ENCODE peak calls at places on chromosomes 2 and 18, in seven cellular contexts. One of them, this sample, is unnamed.

GRCh38 chr2:63792523-63792922 is 49.2 kb upstream of the UGP2 start:
- DNase-seq in NCI-H460: no peak
- DNase-seq in T follicular helper cell: no peak
- DNase-seq in NCI-H345: no peak
- DNase-seq in IMR-90: peak
- DNase-seq in adrenal gland: no peak
- DNase-seq in fibroblast of the conjunctiva: peak
- DNase-seq in this sample: peak

GRCh38 chr18:79947054-79947755 is 4.2 kb downstream of the SLC66A2 start:
- DNase-seq in T follicular helper cell: no peak
- DNase-seq in NCI-H345: no peak
- DNase-seq in NCI-H460: peak
- DNase-seq in adrenal gland: no peak
- DNase-seq in IMR-90: peak
- DNase-seq in fibroblast of the conjunctiva: no peak
- DNase-seq in this sample: peak

GRCh38 chr2:102619414-102620319 is at the start of gene SLC9A2:
- DNase-seq in NCI-H345: peak
- DNase-seq in T follicular helper cell: no peak
- DNase-seq in adrenal gland: peak
- DNase-seq in NCI-H460: no peak
- DNase-seq in fibroblast of the conjunctiva: no peak
- DNase-seq in IMR-90: no peak
- DNase-seq in this sample: peak

GRCh38 chr2:227450196-227450851 is 21.6 kb upstream of the AGFG1 start:
- DNase-seq in adrenal gland: no peak
- DNase-seq in fibroblast of the conjunctiva: no peak
- DNase-seq in T follicular helper cell: no peak
- DNase-seq in NCI-H345: no peak
- DNase-seq in IMR-90: no peak
- DNase-seq in NCI-H460: no peak
- DNase-seq in this sample: no peak

GRCh38 chr2:205705511-205706397 is 23.5 kb downstream of the NRP2 start:
- DNase-seq in fibroblast of the conjunctiva: no peak
- DNase-seq in IMR-90: no peak
- DNase-seq in NCI-H460: no peak
- DNase-seq in adrenal gland: no peak
- DNase-seq in T follicular helper cell: no peak
- DNase-seq in NCI-H345: no peak
- DNase-seq in this sample: no peak

GRCh38 chr2:233051241-233052149 is 8.6 kb upstream of the INPP5D start:
- DNase-seq in fibroblast of the conjunctiva: peak
- DNase-seq in adrenal gland: peak
- DNase-seq in NCI-H345: no peak
- DNase-seq in NCI-H460: no peak
- DNase-seq in IMR-90: peak
- DNase-seq in T follicular helper cell: no peak
- DNase-seq in this sample: peak

GRCh38 chr2:172680595-172681176 is 55.0 kb upstream of the RAPGEF4 start:
- DNase-seq in adrenal gland: no peak
- DNase-seq in NCI-H345: peak
- DNase-seq in IMR-90: no peak
- DNase-seq in NCI-H460: no peak
- DNase-seq in fibroblast of the conjunctiva: no peak
- DNase-seq in T follicular helper cell: no peak
- DNase-seq in this sample: no peak

GRCh38 chr18:48222118-48222517 is 187.1 kb downstream of the ZBTB7C start:
- DNase-seq in fibroblast of the conjunctiva: peak
- DNase-seq in T follicular helper cell: no peak
- DNase-seq in adrenal gland: peak
- DNase-seq in NCI-H460: peak
- DNase-seq in IMR-90: no peak
- DNase-seq in NCI-H345: peak
- DNase-seq in this sample: no peak

GRCh38 chr2:241312082-241312481 is 3.4 kb downstream of the HDLBP start:
- DNase-seq in adrenal gland: no peak
- DNase-seq in fibroblast of the conjunctiva: peak
- DNase-seq in IMR-90: peak
- DNase-seq in NCI-H345: no peak
- DNase-seq in T follicular helper cell: no peak
- DNase-seq in NCI-H460: no peak
- DNase-seq in this sample: no peak

GRCh38 chr2:19282305-19282704 is 76.1 kb downstream of the OSR1 start:
- DNase-seq in adrenal gland: no peak
- DNase-seq in NCI-H345: no peak
- DNase-seq in T follicular helper cell: no peak
- DNase-seq in NCI-H460: no peak
- DNase-seq in IMR-90: no peak
- DNase-seq in fibroblast of the conjunctiva: no peak
- DNase-seq in this sample: no peak

GRCh38 chr2:225091336-225091735 is 49.1 kb upstream of the DOCK10 start:
- DNase-seq in adrenal gland: no peak
- DNase-seq in T follicular helper cell: no peak
- DNase-seq in NCI-H345: no peak
- DNase-seq in IMR-90: peak
- DNase-seq in fibroblast of the conjunctiva: peak
- DNase-seq in NCI-H460: peak
- DNase-seq in this sample: peak

GRCh38 chr18:49558356-49558755 is 3.5 kb upstream of the LIPG start:
- DNase-seq in adrenal gland: no peak
- DNase-seq in fibroblast of the conjunctiva: no peak
- DNase-seq in NCI-H460: no peak
- DNase-seq in IMR-90: no peak
- DNase-seq in NCI-H345: no peak
- DNase-seq in T follicular helper cell: no peak
- DNase-seq in this sample: no peak

GRCh38 chr2:59996830-59997229 is 556.6 kb downstream of the BCL11A start:
- DNase-seq in NCI-H460: no peak
- DNase-seq in fibroblast of the conjunctiva: no peak
- DNase-seq in adrenal gland: no peak
- DNase-seq in IMR-90: no peak
- DNase-seq in T follicular helper cell: no peak
- DNase-seq in NCI-H345: no peak
- DNase-seq in this sample: no peak

GRCh38 chr2:232321156-232321816 is 57.3 kb upstream of the ALPP start:
- DNase-seq in fibroblast of the conjunctiva: no peak
- DNase-seq in IMR-90: no peak
- DNase-seq in T follicular helper cell: peak
- DNase-seq in NCI-H345: no peak
- DNase-seq in adrenal gland: no peak
- DNase-seq in NCI-H460: no peak
- DNase-seq in this sample: no peak

GRCh38 chr2:33202641-33203345 is 256.0 kb downstream of the LTBP1 start:
- DNase-seq in T follicular helper cell: no peak
- DNase-seq in NCI-H345: no peak
- DNase-seq in NCI-H460: no peak
- DNase-seq in fibroblast of the conjunctiva: no peak
- DNase-seq in IMR-90: no peak
- DNase-seq in adrenal gland: no peak
- DNase-seq in this sample: no peak

GRCh38 chr2:3517948-3518495 is 1.3 kb downstream of the ADI1 start:
- DNase-seq in adrenal gland: no peak
- DNase-seq in T follicular helper cell: no peak
- DNase-seq in NCI-H345: no peak
- DNase-seq in fibroblast of the conjunctiva: no peak
- DNase-seq in IMR-90: no peak
- DNase-seq in NCI-H460: no peak
- DNase-seq in this sample: no peak

GRCh38 chr2:210660-211059 is 53.2 kb downstream of the SH3YL1 start:
- DNase-seq in NCI-H345: no peak
- DNase-seq in IMR-90: peak
- DNase-seq in fibroblast of the conjunctiva: no peak
- DNase-seq in T follicular helper cell: no peak
- DNase-seq in adrenal gland: no peak
- DNase-seq in NCI-H460: no peak
- DNase-seq in this sample: no peak

GRCh38 chr2:58921676-58922075 is 680.6 kb upstream of the FANCL start:
- DNase-seq in fibroblast of the conjunctiva: no peak
- DNase-seq in adrenal gland: no peak
- DNase-seq in IMR-90: peak
- DNase-seq in NCI-H345: no peak
- DNase-seq in T follicular helper cell: no peak
- DNase-seq in NCI-H460: no peak
- DNase-seq in this sample: no peak

GRCh38 chr2:55415300-55415699 is 4.4 kb downstream of the CCDC88A start:
- DNase-seq in adrenal gland: no peak
- DNase-seq in NCI-H460: no peak
- DNase-seq in T follicular helper cell: no peak
- DNase-seq in NCI-H345: no peak
- DNase-seq in IMR-90: no peak
- DNase-seq in fibroblast of the conjunctiva: no peak
- DNase-seq in this sample: no peak

GRCh38 chr18:2547477-2548087 is 23.7 kb downstream of the METTL4 start:
- DNase-seq in IMR-90: peak
- DNase-seq in fibroblast of the conjunctiva: peak
- DNase-seq in NCI-H460: peak
- DNase-seq in adrenal gland: no peak
- DNase-seq in NCI-H345: peak
- DNase-seq in T follicular helper cell: no peak
- DNase-seq in this sample: peak

GRCh38 chr2:179612591-179613298 is 248.7 kb downstream of the ZNF385B start:
- DNase-seq in T follicular helper cell: no peak
- DNase-seq in IMR-90: no peak
- DNase-seq in fibroblast of the conjunctiva: no peak
- DNase-seq in adrenal gland: no peak
- DNase-seq in NCI-H460: no peak
- DNase-seq in NCI-H345: no peak
- DNase-seq in this sample: no peak

GRCh38 chr2:19102696-19103403 is 255.6 kb downstream of the OSR1 start:
- DNase-seq in adrenal gland: no peak
- DNase-seq in NCI-H345: no peak
- DNase-seq in T follicular helper cell: no peak
- DNase-seq in fibroblast of the conjunctiva: no peak
- DNase-seq in NCI-H460: no peak
- DNase-seq in IMR-90: peak
- DNase-seq in this sample: no peak

GRCh38 chr2:147792966-147793617 is 51.7 kb upstream of the ACVR2A start:
- DNase-seq in T follicular helper cell: no peak
- DNase-seq in NCI-H460: no peak
- DNase-seq in adrenal gland: no peak
- DNase-seq in IMR-90: peak
- DNase-seq in NCI-H345: no peak
- DNase-seq in fibroblast of the conjunctiva: no peak
- DNase-seq in this sample: no peak

GRCh38 chr2:65662654-65663432 is 230.4 kb upstream of the SPRED2 start:
- DNase-seq in IMR-90: peak
- DNase-seq in fibroblast of the conjunctiva: no peak
- DNase-seq in NCI-H345: no peak
- DNase-seq in NCI-H460: no peak
- DNase-seq in adrenal gland: no peak
- DNase-seq in T follicular helper cell: no peak
- DNase-seq in this sample: peak

GRCh38 chr18:3321133-3321812 is 59.3 kb downstream of the MYL12B start:
- DNase-seq in NCI-H460: peak
- DNase-seq in NCI-H345: no peak
- DNase-seq in T follicular helper cell: no peak
- DNase-seq in fibroblast of the conjunctiva: peak
- DNase-seq in adrenal gland: peak
- DNase-seq in IMR-90: peak
- DNase-seq in this sample: no peak

GRCh38 chr2:714005-714741 is 37.0 kb upstream of the TMEM18 start:
- DNase-seq in T follicular helper cell: no peak
- DNase-seq in fibroblast of the conjunctiva: peak
- DNase-seq in NCI-H460: peak
- DNase-seq in IMR-90: peak
- DNase-seq in NCI-H345: peak
- DNase-seq in adrenal gland: peak
- DNase-seq in this sample: peak

GRCh38 chr2:232687382-232688160 is 9.6 kb upstream of the GIGYF2 start:
- DNase-seq in fibroblast of the conjunctiva: no peak
- DNase-seq in NCI-H460: no peak
- DNase-seq in T follicular helper cell: no peak
- DNase-seq in NCI-H345: no peak
- DNase-seq in IMR-90: no peak
- DNase-seq in adrenal gland: no peak
- DNase-seq in this sample: no peak

GRCh38 chr2:194735837-194736542 is 921.0 kb upstream of the SLC39A10 start:
- DNase-seq in IMR-90: no peak
- DNase-seq in adrenal gland: no peak
- DNase-seq in T follicular helper cell: no peak
- DNase-seq in fibroblast of the conjunctiva: no peak
- DNase-seq in NCI-H345: no peak
- DNase-seq in NCI-H460: no peak
- DNase-seq in this sample: no peak

GRCh38 chr2:127423476-127423840 is 5.2 kb downstream of the PROC start:
- DNase-seq in adrenal gland: no peak
- DNase-seq in T follicular helper cell: no peak
- DNase-seq in IMR-90: no peak
- DNase-seq in fibroblast of the conjunctiva: no peak
- DNase-seq in NCI-H345: peak
- DNase-seq in NCI-H460: no peak
- DNase-seq in this sample: peak

GRCh38 chr2:200694071-200694470 is 108.3 kb downstream of the AOX1 start:
- DNase-seq in fibroblast of the conjunctiva: no peak
- DNase-seq in IMR-90: peak
- DNase-seq in adrenal gland: no peak
- DNase-seq in NCI-H345: no peak
- DNase-seq in T follicular helper cell: no peak
- DNase-seq in NCI-H460: no peak
- DNase-seq in this sample: no peak

GRCh38 chr18:63578357-63578958 is 8.7 kb upstream of the SERPINB13 start:
- DNase-seq in NCI-H460: peak
- DNase-seq in fibroblast of the conjunctiva: peak
- DNase-seq in IMR-90: peak
- DNase-seq in adrenal gland: peak
- DNase-seq in NCI-H345: peak
- DNase-seq in T follicular helper cell: no peak
- DNase-seq in this sample: no peak